ENCODE peak calls at places on chromosomes 11 and 22, in seven cellular contexts. One of them, this sample, is unnamed.

GRCh38 chr22:21094911-21095772 is 49.4 kb downstream of the LRRC74B start:
- DNase-seq in activated naive CD8-positive, alpha-beta T cell treated with anti-CD3 and anti-CD28 coated beads, Interleukin-2, amount 50 U/mL, for 24 hours: no peak
- DNase-seq in cardiac muscle cell: no peak
- DNase-seq in substantia nigra: no peak
- DNase-seq in D721Med: no peak
- DNase-seq in WTC11: no peak
- DNase-seq in foreskin fibroblast: no peak
- DNase-seq in this sample: no peak

GRCh38 chr11:77560605-77561004 is 29.1 kb upstream of the AQP11 start:
- DNase-seq in activated naive CD8-positive, alpha-beta T cell treated with anti-CD3 and anti-CD28 coated beads, Interleukin-2, amount 50 U/mL, for 24 hours: no peak
- DNase-seq in cardiac muscle cell: peak
- DNase-seq in substantia nigra: no peak
- DNase-seq in D721Med: no peak
- DNase-seq in WTC11: no peak
- DNase-seq in foreskin fibroblast: peak
- DNase-seq in this sample: no peak

GRCh38 chr11:129766858-129767604 is 48.6 kb upstream of the TMEM45B start:
- DNase-seq in activated naive CD8-positive, alpha-beta T cell treated with anti-CD3 and anti-CD28 coated beads, Interleukin-2, amount 50 U/mL, for 24 hours: peak
- DNase-seq in cardiac muscle cell: peak
- DNase-seq in substantia nigra: no peak
- DNase-seq in D721Med: no peak
- DNase-seq in WTC11: peak
- DNase-seq in foreskin fibroblast: no peak
- DNase-seq in this sample: no peak

GRCh38 chr11:77244277-77245014 is 57.0 kb downstream of the GDPD4 start:
- DNase-seq in activated naive CD8-positive, alpha-beta T cell treated with anti-CD3 and anti-CD28 coated beads, Interleukin-2, amount 50 U/mL, for 24 hours: no peak
- DNase-seq in cardiac muscle cell: peak
- DNase-seq in substantia nigra: no peak
- DNase-seq in D721Med: no peak
- DNase-seq in WTC11: no peak
- DNase-seq in foreskin fibroblast: peak
- DNase-seq in this sample: no peak

GRCh38 chr11:93073026-93073425 is 103.6 kb downstream of the MTNR1B start:
- DNase-seq in activated naive CD8-positive, alpha-beta T cell treated with anti-CD3 and anti-CD28 coated beads, Interleukin-2, amount 50 U/mL, for 24 hours: no peak
- DNase-seq in cardiac muscle cell: no peak
- DNase-seq in substantia nigra: no peak
- DNase-seq in D721Med: no peak
- DNase-seq in WTC11: peak
- DNase-seq in foreskin fibroblast: no peak
- DNase-seq in this sample: no peak

GRCh38 chr22:36405671-36406070 is 17.9 kb upstream of the MYH9 start:
- DNase-seq in activated naive CD8-positive, alpha-beta T cell treated with anti-CD3 and anti-CD28 coated beads, Interleukin-2, amount 50 U/mL, for 24 hours: peak
- DNase-seq in cardiac muscle cell: peak
- DNase-seq in substantia nigra: no peak
- DNase-seq in D721Med: no peak
- DNase-seq in WTC11: no peak
- DNase-seq in foreskin fibroblast: no peak
- DNase-seq in this sample: no peak

GRCh38 chr11:119195680-119196079 is 10.4 kb downstream of the NHERF4 start:
- DNase-seq in activated naive CD8-positive, alpha-beta T cell treated with anti-CD3 and anti-CD28 coated beads, Interleukin-2, amount 50 U/mL, for 24 hours: no peak
- DNase-seq in cardiac muscle cell: peak
- DNase-seq in substantia nigra: no peak
- DNase-seq in D721Med: no peak
- DNase-seq in WTC11: peak
- DNase-seq in foreskin fibroblast: no peak
- DNase-seq in this sample: no peak

GRCh38 chr11:32426819-32427615 is 8.3 kb downstream of the WT1 start:
- DNase-seq in activated naive CD8-positive, alpha-beta T cell treated with anti-CD3 and anti-CD28 coated beads, Interleukin-2, amount 50 U/mL, for 24 hours: no peak
- DNase-seq in cardiac muscle cell: peak
- DNase-seq in substantia nigra: no peak
- DNase-seq in D721Med: no peak
- DNase-seq in WTC11: peak
- DNase-seq in foreskin fibroblast: no peak
- DNase-seq in this sample: peak

GRCh38 chr22:36979016-36979415 is 40.2 kb downstream of the TST start:
- DNase-seq in activated naive CD8-positive, alpha-beta T cell treated with anti-CD3 and anti-CD28 coated beads, Interleukin-2, amount 50 U/mL, for 24 hours: no peak
- DNase-seq in cardiac muscle cell: no peak
- DNase-seq in substantia nigra: no peak
- DNase-seq in D721Med: no peak
- DNase-seq in WTC11: no peak
- DNase-seq in foreskin fibroblast: no peak
- DNase-seq in this sample: no peak

GRCh38 chr22:21642584-21643448 is 714 bp downstream of the SDF2L1 start:
- DNase-seq in activated naive CD8-positive, alpha-beta T cell treated with anti-CD3 and anti-CD28 coated beads, Interleukin-2, amount 50 U/mL, for 24 hours: peak
- DNase-seq in cardiac muscle cell: peak
- DNase-seq in substantia nigra: no peak
- DNase-seq in D721Med: no peak
- DNase-seq in WTC11: peak
- DNase-seq in foreskin fibroblast: peak
- DNase-seq in this sample: peak

GRCh38 chr11:48055292-48056132 is 75.2 kb downstream of the PTPRJ start:
- DNase-seq in activated naive CD8-positive, alpha-beta T cell treated with anti-CD3 and anti-CD28 coated beads, Interleukin-2, amount 50 U/mL, for 24 hours: peak
- DNase-seq in cardiac muscle cell: peak
- DNase-seq in substantia nigra: no peak
- DNase-seq in D721Med: no peak
- DNase-seq in WTC11: no peak
- DNase-seq in foreskin fibroblast: no peak
- DNase-seq in this sample: no peak

GRCh38 chr11:62044639-62045121 is 77.2 kb upstream of the FTH1 start:
- DNase-seq in activated naive CD8-positive, alpha-beta T cell treated with anti-CD3 and anti-CD28 coated beads, Interleukin-2, amount 50 U/mL, for 24 hours: no peak
- DNase-seq in cardiac muscle cell: no peak
- DNase-seq in substantia nigra: no peak
- DNase-seq in D721Med: no peak
- DNase-seq in WTC11: no peak
- DNase-seq in foreskin fibroblast: no peak
- DNase-seq in this sample: no peak

GRCh38 chr11:120122921-120123683 is 14.8 kb downstream of the TRIM29 start:
- DNase-seq in activated naive CD8-positive, alpha-beta T cell treated with anti-CD3 and anti-CD28 coated beads, Interleukin-2, amount 50 U/mL, for 24 hours: no peak
- DNase-seq in cardiac muscle cell: no peak
- DNase-seq in substantia nigra: no peak
- DNase-seq in D721Med: no peak
- DNase-seq in WTC11: no peak
- DNase-seq in foreskin fibroblast: no peak
- DNase-seq in this sample: no peak

GRCh38 chr11:95459268-95460040 is 228.5 kb upstream of the SESN3 start:
- DNase-seq in activated naive CD8-positive, alpha-beta T cell treated with anti-CD3 and anti-CD28 coated beads, Interleukin-2, amount 50 U/mL, for 24 hours: no peak
- DNase-seq in cardiac muscle cell: peak
- DNase-seq in substantia nigra: no peak
- DNase-seq in D721Med: no peak
- DNase-seq in WTC11: no peak
- DNase-seq in foreskin fibroblast: no peak
- DNase-seq in this sample: no peak

GRCh38 chr22:28976588-28976987 is 85.0 kb downstream of the C22orf31 start:
- DNase-seq in activated naive CD8-positive, alpha-beta T cell treated with anti-CD3 and anti-CD28 coated beads, Interleukin-2, amount 50 U/mL, for 24 hours: no peak
- DNase-seq in cardiac muscle cell: peak
- DNase-seq in substantia nigra: no peak
- DNase-seq in D721Med: no peak
- DNase-seq in WTC11: no peak
- DNase-seq in foreskin fibroblast: peak
- DNase-seq in this sample: no peak

GRCh38 chr22:47166446-47167016 is 404.1 kb downstream of the TBC1D22A start:
- DNase-seq in activated naive CD8-positive, alpha-beta T cell treated with anti-CD3 and anti-CD28 coated beads, Interleukin-2, amount 50 U/mL, for 24 hours: no peak
- DNase-seq in cardiac muscle cell: no peak
- DNase-seq in substantia nigra: no peak
- DNase-seq in D721Med: no peak
- DNase-seq in WTC11: no peak
- DNase-seq in foreskin fibroblast: no peak
- DNase-seq in this sample: no peak

GRCh38 chr11:68692881-68693483 is 8.6 kb downstream of the GAL start:
- DNase-seq in activated naive CD8-positive, alpha-beta T cell treated with anti-CD3 and anti-CD28 coated beads, Interleukin-2, amount 50 U/mL, for 24 hours: no peak
- DNase-seq in cardiac muscle cell: no peak
- DNase-seq in substantia nigra: no peak
- DNase-seq in D721Med: no peak
- DNase-seq in WTC11: no peak
- DNase-seq in foreskin fibroblast: no peak
- DNase-seq in this sample: no peak

GRCh38 chr11:18005376-18006129 is 7.3 kb downstream of the SERGEF start:
- DNase-seq in activated naive CD8-positive, alpha-beta T cell treated with anti-CD3 and anti-CD28 coated beads, Interleukin-2, amount 50 U/mL, for 24 hours: no peak
- DNase-seq in cardiac muscle cell: peak
- DNase-seq in substantia nigra: no peak
- DNase-seq in D721Med: no peak
- DNase-seq in WTC11: no peak
- DNase-seq in foreskin fibroblast: no peak
- DNase-seq in this sample: no peak

GRCh38 chr11:31327417-31327816 is 42.1 kb downstream of the DCDC1 start:
- DNase-seq in activated naive CD8-positive, alpha-beta T cell treated with anti-CD3 and anti-CD28 coated beads, Interleukin-2, amount 50 U/mL, for 24 hours: no peak
- DNase-seq in cardiac muscle cell: no peak
- DNase-seq in substantia nigra: no peak
- DNase-seq in D721Med: no peak
- DNase-seq in WTC11: no peak
- DNase-seq in foreskin fibroblast: no peak
- DNase-seq in this sample: no peak

GRCh38 chr22:39545310-39546063 is 12.9 kb upstream of the RPS19BP1 start:
- DNase-seq in activated naive CD8-positive, alpha-beta T cell treated with anti-CD3 and anti-CD28 coated beads, Interleukin-2, amount 50 U/mL, for 24 hours: peak
- DNase-seq in cardiac muscle cell: peak
- DNase-seq in substantia nigra: no peak
- DNase-seq in D721Med: no peak
- DNase-seq in WTC11: peak
- DNase-seq in foreskin fibroblast: no peak
- DNase-seq in this sample: peak

GRCh38 chr11:118623291-118623655 is 15.9 kb downstream of the PHLDB1 start:
- DNase-seq in activated naive CD8-positive, alpha-beta T cell treated with anti-CD3 and anti-CD28 coated beads, Interleukin-2, amount 50 U/mL, for 24 hours: no peak
- DNase-seq in cardiac muscle cell: peak
- DNase-seq in substantia nigra: no peak
- DNase-seq in D721Med: no peak
- DNase-seq in WTC11: no peak
- DNase-seq in foreskin fibroblast: no peak
- DNase-seq in this sample: no peak

GRCh38 chr11:67301951-67302516 is 1.3 kb upstream of the SSH3 start:
- DNase-seq in activated naive CD8-positive, alpha-beta T cell treated with anti-CD3 and anti-CD28 coated beads, Interleukin-2, amount 50 U/mL, for 24 hours: no peak
- DNase-seq in cardiac muscle cell: peak
- DNase-seq in substantia nigra: peak
- DNase-seq in D721Med: no peak
- DNase-seq in WTC11: peak
- DNase-seq in foreskin fibroblast: peak
- DNase-seq in this sample: peak

GRCh38 chr11:14386895-14387480 is 28.0 kb upstream of the RRAS2 start:
- DNase-seq in activated naive CD8-positive, alpha-beta T cell treated with anti-CD3 and anti-CD28 coated beads, Interleukin-2, amount 50 U/mL, for 24 hours: no peak
- DNase-seq in cardiac muscle cell: peak
- DNase-seq in substantia nigra: peak
- DNase-seq in D721Med: no peak
- DNase-seq in WTC11: peak
- DNase-seq in foreskin fibroblast: peak
- DNase-seq in this sample: peak

GRCh38 chr11:119338318-119338890 is 2.3 kb downstream of the C1QTNF5 start:
- DNase-seq in activated naive CD8-positive, alpha-beta T cell treated with anti-CD3 and anti-CD28 coated beads, Interleukin-2, amount 50 U/mL, for 24 hours: peak
- DNase-seq in cardiac muscle cell: peak
- DNase-seq in substantia nigra: peak
- DNase-seq in D721Med: peak
- DNase-seq in WTC11: peak
- DNase-seq in foreskin fibroblast: peak
- DNase-seq in this sample: peak

GRCh38 chr11:108715239-108715638 is 50.4 kb downstream of the DDX10 start:
- DNase-seq in activated naive CD8-positive, alpha-beta T cell treated with anti-CD3 and anti-CD28 coated beads, Interleukin-2, amount 50 U/mL, for 24 hours: no peak
- DNase-seq in cardiac muscle cell: no peak
- DNase-seq in substantia nigra: no peak
- DNase-seq in D721Med: no peak
- DNase-seq in WTC11: no peak
- DNase-seq in foreskin fibroblast: no peak
- DNase-seq in this sample: no peak

GRCh38 chr11:35305670-35306382 is 113.5 kb downstream of the SLC1A2 start:
- DNase-seq in activated naive CD8-positive, alpha-beta T cell treated with anti-CD3 and anti-CD28 coated beads, Interleukin-2, amount 50 U/mL, for 24 hours: no peak
- DNase-seq in cardiac muscle cell: peak
- DNase-seq in substantia nigra: no peak
- DNase-seq in D721Med: no peak
- DNase-seq in WTC11: peak
- DNase-seq in foreskin fibroblast: no peak
- DNase-seq in this sample: peak

GRCh38 chr22:30411780-30412179 is 13.8 kb upstream of the MTFP1 start:
- DNase-seq in activated naive CD8-positive, alpha-beta T cell treated with anti-CD3 and anti-CD28 coated beads, Interleukin-2, amount 50 U/mL, for 24 hours: no peak
- DNase-seq in cardiac muscle cell: no peak
- DNase-seq in substantia nigra: no peak
- DNase-seq in D721Med: no peak
- DNase-seq in WTC11: no peak
- DNase-seq in foreskin fibroblast: no peak
- DNase-seq in this sample: no peak

GRCh38 chr22:49791682-49792081 is 36.0 kb downstream of the BRD1 start:
- DNase-seq in activated naive CD8-positive, alpha-beta T cell treated with anti-CD3 and anti-CD28 coated beads, Interleukin-2, amount 50 U/mL, for 24 hours: no peak
- DNase-seq in cardiac muscle cell: no peak
- DNase-seq in substantia nigra: no peak
- DNase-seq in D721Med: no peak
- DNase-seq in WTC11: no peak
- DNase-seq in foreskin fibroblast: no peak
- DNase-seq in this sample: no peak

GRCh38 chr22:30033891-30034290 is 46.4 kb upstream of the HORMAD2 start:
- DNase-seq in activated naive CD8-positive, alpha-beta T cell treated with anti-CD3 and anti-CD28 coated beads, Interleukin-2, amount 50 U/mL, for 24 hours: no peak
- DNase-seq in cardiac muscle cell: no peak
- DNase-seq in substantia nigra: no peak
- DNase-seq in D721Med: no peak
- DNase-seq in WTC11: no peak
- DNase-seq in foreskin fibroblast: no peak
- DNase-seq in this sample: no peak

GRCh38 chr11:47527186-47527585 is 25.7 kb downstream of the CELF1 start:
- DNase-seq in activated naive CD8-positive, alpha-beta T cell treated with anti-CD3 and anti-CD28 coated beads, Interleukin-2, amount 50 U/mL, for 24 hours: no peak
- DNase-seq in cardiac muscle cell: no peak
- DNase-seq in substantia nigra: no peak
- DNase-seq in D721Med: no peak
- DNase-seq in WTC11: no peak
- DNase-seq in foreskin fibroblast: no peak
- DNase-seq in this sample: no peak

GRCh38 chr11:93652679-93653078 is 8.8 kb upstream of the CEP295 start:
- DNase-seq in activated naive CD8-positive, alpha-beta T cell treated with anti-CD3 and anti-CD28 coated beads, Interleukin-2, amount 50 U/mL, for 24 hours: no peak
- DNase-seq in cardiac muscle cell: no peak
- DNase-seq in substantia nigra: no peak
- DNase-seq in D721Med: no peak
- DNase-seq in WTC11: no peak
- DNase-seq in foreskin fibroblast: no peak
- DNase-seq in this sample: no peak

GRCh38 chr11:128905345-128906184 is 14.4 kb downstream of the KCNJ5 start:
- DNase-seq in activated naive CD8-positive, alpha-beta T cell treated with anti-CD3 and anti-CD28 coated beads, Interleukin-2, amount 50 U/mL, for 24 hours: peak
- DNase-seq in cardiac muscle cell: peak
- DNase-seq in substantia nigra: no peak
- DNase-seq in D721Med: peak
- DNase-seq in WTC11: peak
- DNase-seq in foreskin fibroblast: no peak
- DNase-seq in this sample: peak

GRCh38 chr11:115924744-115925567 is 420.7 kb upstream of the CADM1 start:
- DNase-seq in activated naive CD8-positive, alpha-beta T cell treated with anti-CD3 and anti-CD28 coated beads, Interleukin-2, amount 50 U/mL, for 24 hours: peak
- DNase-seq in cardiac muscle cell: no peak
- DNase-seq in substantia nigra: no peak
- DNase-seq in D721Med: no peak
- DNase-seq in WTC11: no peak
- DNase-seq in foreskin fibroblast: no peak
- DNase-seq in this sample: no peak

GRCh38 chr11:1773131-1773510 is 9.4 kb upstream of the CTSD start:
- DNase-seq in activated naive CD8-positive, alpha-beta T cell treated with anti-CD3 and anti-CD28 coated beads, Interleukin-2, amount 50 U/mL, for 24 hours: peak
- DNase-seq in cardiac muscle cell: no peak
- DNase-seq in substantia nigra: no peak
- DNase-seq in D721Med: no peak
- DNase-seq in WTC11: no peak
- DNase-seq in foreskin fibroblast: no peak
- DNase-seq in this sample: no peak